ENCODE peak calls at places on chromosome 20, in ten cellular contexts. F is GM23248, S is fibroblast of lung, Q is SK-N-SH, Z is HepG2, V is mammary epithelial cell, X is keratinocyte, J is H9, R is IMR-90, T is hepatocyte. K is an unnamed sample. For H3K9me3, the result is how much of the 10 kb centered on the place peaks cover.

GRCh38 chr20:50689864-50690263 is 1.5 kb downstream of the RIPOR3 start:
- DNase-seq in F (peak), Z (no peak), Q (peak), J (no peak), X (no peak), S (no peak), T (no peak), R (no peak), V (no peak), K (no peak)

GRCh38 chr20:41425180-41425884 is 58.7 kb upstream of the EMILIN3 start:
- DNase-seq in Q (no peak), Z (peak), X (no peak), F (peak), J (no peak), T (no peak), R (peak), V (no peak), S (peak), K (no peak)

GRCh38 chr20:48186915-48187314 is 401.6 kb upstream of the SULF2 start:
- DNase-seq in X (no peak), R (no peak), T (no peak), S (peak), Z (no peak), V (peak), F (peak), J (no peak), Q (no peak), K (no peak)

GRCh38 chr20:34268851-34269668 is 27.8 kb downstream of the ASIP start:
- DNase-seq in Z (no peak), V (no peak), T (peak), J (peak), S (peak), Q (no peak), X (no peak), R (no peak), F (peak), K (no peak)

GRCh38 chr20:14334306-14334930 is 3.0 kb downstream of the FLRT3 start:
- DNase-seq in X (no peak), S (peak), Z (peak), J (peak), R (peak), T (peak), V (peak), F (peak), Q (peak), K (peak)

GRCh38 chr20:53003420-53003819 is 31.3 kb downstream of the TSHZ2 start:
- DNase-seq in V (no peak), J (no peak), R (no peak), Z (no peak), X (no peak), F (peak), T (no peak), Q (no peak), S (peak), K (no peak)

GRCh38 chr20:39082686-39083085 is 120.5 kb downstream of the DHX35 start:
- DNase-seq in J (no peak), S (no peak), V (no peak), F (no peak), T (no peak), R (no peak), X (no peak), Q (no peak), Z (no peak), K (no peak)

GRCh38 chr20:10647471-10647870 is 26.3 kb downstream of the JAG1 start:
- DNase-seq in J (no peak), X (no peak), Q (peak), F (peak), S (no peak), R (no peak), V (no peak), T (peak), Z (peak), K (peak)

GRCh38 chr20:33685328-33686007 is 717 bp downstream of the E2F1 start:
- DNase-seq in J (peak), R (no peak), F (peak), V (peak), T (peak), Q (peak), S (no peak), X (no peak), Z (peak), K (peak)

GRCh38 chr20:26209171-26209941 is 512.7 kb upstream of the ZNF337 start:
- DNase-seq in J (peak), S (peak), Z (no peak), V (peak), X (no peak), F (peak), R (peak), T (peak), Q (peak), K (no peak)

GRCh38 chr20:53103124-53103523 is 131.0 kb downstream of the TSHZ2 start:
- DNase-seq in Q (no peak), X (no peak), Z (no peak), F (no peak), T (no peak), R (no peak), J (no peak), V (no peak), S (no peak), K (peak)

GRCh38 chr20:56171087-56172012 is 77.2 kb upstream of the MC3R start:
- DNase-seq in R (no peak), X (no peak), T (peak), Q (peak), Z (peak), F (peak), S (peak), J (no peak), V (peak), K (peak)
- H3K9me3 ChIP-seq in R (under half), X (under half), T (under half), Q (under half), Z (under half), F (under half), S (under half), J (half or more), V (under half), K (under half)

DNA sequence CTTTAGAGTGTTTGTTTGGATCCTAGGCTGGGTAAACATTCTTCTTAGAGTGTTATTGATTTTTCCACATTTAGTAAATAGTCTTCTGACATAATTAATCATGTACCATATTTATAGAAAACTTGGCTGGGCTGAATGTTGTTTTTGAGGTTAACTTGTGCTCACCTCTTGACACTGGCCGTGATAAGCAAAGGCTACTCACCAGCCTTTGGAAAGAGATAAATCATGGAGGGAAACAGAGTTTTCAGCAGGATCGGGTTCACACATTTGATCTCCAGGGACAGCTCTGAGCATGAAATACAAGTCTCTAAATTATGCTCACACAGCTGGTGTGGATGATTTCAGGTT is 6.3 kb upstream of the CD93 start:
- DNase-seq in R (no peak), S (peak), X (no peak), Q (no peak), Z (no peak), T (no peak), F (no peak), J (no peak), V (no peak), K (no peak)
- H3K27ac ChIP-seq in R (no peak), S (no peak), X (no peak), Q (no peak), Z (no peak), T (no peak), F (no peak), J (no peak), V (no peak), K (no peak)

DNA sequence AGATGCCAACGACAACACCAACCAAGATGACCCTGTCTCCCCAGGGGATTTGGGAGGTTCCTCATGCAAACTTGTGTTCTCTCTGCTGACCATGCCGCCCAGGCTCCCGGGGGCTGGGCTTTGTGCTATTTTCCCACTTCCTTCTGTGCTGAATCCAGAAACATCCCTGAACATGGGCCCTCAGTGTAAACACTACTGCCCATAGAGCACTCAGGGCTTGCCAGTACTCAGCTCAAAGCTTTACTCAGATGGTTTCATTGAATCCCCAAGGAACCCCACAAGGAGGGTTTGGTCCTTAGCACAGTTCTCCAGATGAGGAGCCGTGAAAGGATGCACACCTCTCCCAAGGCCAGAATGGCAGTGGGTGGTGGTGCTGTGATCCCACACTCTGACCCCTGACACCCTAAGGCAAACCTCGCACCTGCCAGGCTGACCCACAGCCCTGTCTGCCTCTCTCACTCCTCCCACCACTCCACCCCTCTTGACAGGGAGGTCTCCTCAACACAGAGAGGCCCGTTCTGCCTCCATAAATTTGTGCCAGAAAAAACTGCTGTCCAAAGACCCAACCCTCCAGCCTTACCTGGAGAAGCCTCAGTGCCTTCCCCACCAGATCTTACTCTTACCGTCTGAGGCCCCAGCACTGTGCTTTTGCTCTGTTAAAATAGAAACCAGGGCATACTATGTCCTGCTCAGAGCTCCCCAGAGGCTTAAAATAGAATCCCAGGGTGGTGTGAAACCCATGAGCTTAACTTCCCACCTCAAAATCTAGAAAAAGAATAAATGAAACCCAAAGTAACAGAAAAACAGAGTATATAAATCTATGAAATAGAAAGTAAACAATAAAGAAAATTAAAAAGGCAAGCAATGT is 283.0 kb upstream of the CDH4 start:
- DNase-seq in J (no peak), R (no peak), Q (no peak), X (no peak), F (no peak), V (no peak), S (no peak), T (no peak), Z (no peak), K (no peak)
- H2AFZ ChIP-seq in J (no peak), R (no peak), Q (no peak), X (no peak), F (no peak), V (no peak), S (no peak), T (no peak), Z (no peak), K (no peak)

GRCh38 chr20:31308535-31309162 is at the start of gene DEFB116:
- DNase-seq in X (no peak), T (no peak), S (no peak), J (no peak), F (no peak), Q (no peak), V (no peak), Z (no peak), R (no peak), K (no peak)
- H3K9me3 ChIP-seq in X (under half), T (under half), S (under half), J (half or more), F (under half), Q (under half), V (under half), Z (under half), R (under half), K (under half)

GRCh38 chr20:62235001-62235776 is 3.1 kb upstream of the OSBPL2 start:
- DNase-seq in V (no peak), Z (no peak), Q (peak), T (no peak), J (no peak), X (no peak), R (no peak), S (no peak), F (no peak), K (no peak)
- H3K27ac ChIP-seq in V (no peak), Z (no peak), Q (no peak), T (no peak), J (no peak), X (no peak), R (no peak), S (no peak), F (no peak), K (no peak)

DNA sequence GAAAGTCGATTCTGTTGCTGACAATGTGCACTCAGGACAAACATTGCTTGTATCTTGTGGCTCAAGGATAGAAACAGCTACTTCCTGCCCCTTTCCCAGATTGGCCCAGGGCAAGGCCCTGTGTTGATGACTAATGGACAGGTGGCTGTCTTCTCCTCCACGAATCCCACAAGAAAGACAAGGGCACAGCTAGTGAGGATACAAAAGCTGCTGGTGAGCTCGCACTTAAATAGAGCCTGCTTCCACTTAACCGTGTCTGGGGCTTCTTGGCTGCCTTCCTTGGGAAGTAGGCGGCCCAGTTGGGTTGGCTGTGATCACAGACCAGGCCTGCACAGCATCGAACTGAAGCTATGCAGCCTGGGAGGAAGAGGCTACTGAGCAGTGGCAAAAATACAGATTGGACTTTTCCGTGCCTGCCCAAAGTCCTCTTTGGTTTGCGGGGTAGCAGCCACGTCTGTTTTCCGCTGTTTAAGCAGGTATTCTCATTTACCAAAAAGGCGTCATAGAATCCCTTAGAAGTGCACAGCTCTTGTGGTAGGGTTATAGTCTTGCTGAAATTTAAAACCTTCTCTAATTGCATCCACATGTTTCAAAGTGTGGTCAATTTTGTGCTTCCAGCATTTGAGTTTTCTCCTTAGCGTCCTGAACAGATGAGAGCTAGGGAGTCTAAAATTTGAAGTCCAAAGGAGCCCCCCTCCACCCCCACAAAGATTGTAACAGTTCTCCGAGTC is 23.1 kb upstream of the NAA20 start:
- DNase-seq in S (peak), F (peak), Q (no peak), T (no peak), J (no peak), V (peak), R (peak), Z (no peak), X (peak), K (no peak)
- H2AFZ ChIP-seq in S (no peak), F (no peak), Q (peak), T (no peak), J (no peak), V (no peak), R (peak), Z (no peak), X (no peak), K (no peak)

GRCh38 chr20:5309971-5310370 is 6.8 kb downstream of the PROKR2 start:
- DNase-seq in F (no peak), R (peak), J (no peak), V (peak), Z (no peak), X (no peak), Q (no peak), S (no peak), T (no peak), K (no peak)
- H3K9me3 ChIP-seq in F (under half), R (under half), J (under half), V (under half), Z (under half), X (under half), Q (under half), S (under half), T (under half), K (under half)

DNA sequence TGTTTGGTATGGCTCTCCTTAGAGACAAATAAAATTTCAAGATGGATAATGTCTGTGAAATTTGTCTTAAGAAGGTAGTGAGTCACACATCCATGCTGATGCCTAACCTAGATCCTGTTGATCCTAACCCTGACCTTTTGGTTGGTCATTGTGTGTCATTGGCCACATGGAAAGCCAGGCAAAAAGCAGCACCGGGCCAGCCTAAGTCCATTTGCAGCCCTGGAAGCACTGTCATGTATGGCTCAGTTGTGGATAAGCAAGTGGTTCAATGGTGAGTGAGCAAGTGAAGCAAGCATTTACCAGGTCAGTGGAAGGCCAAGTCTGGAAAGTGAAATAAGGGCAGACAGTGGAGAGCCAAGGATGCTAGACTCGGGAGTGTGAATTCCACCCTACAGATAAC is 12.1 kb upstream of the XRN2 start:
- DNase-seq in J (no peak), F (peak), T (no peak), S (peak), R (peak), V (peak), X (no peak), Z (no peak), Q (no peak), K (no peak)
- H3K27ac ChIP-seq in J (no peak), F (no peak), T (no peak), S (no peak), R (no peak), V (no peak), X (no peak), Z (no peak), Q (no peak), K (no peak)

GRCh38 chr20:45880988-45881788 is at the start of gene ZSWIM1:
- DNase-seq in V (peak), F (peak), R (peak), Z (peak), X (peak), S (peak), J (peak), T (peak), Q (peak), K (peak)
- H2AFZ ChIP-seq in V (peak), F (peak), R (peak), Z (peak), X (peak), S (peak), J (no peak), T (peak), Q (peak), K (peak)

DNA sequence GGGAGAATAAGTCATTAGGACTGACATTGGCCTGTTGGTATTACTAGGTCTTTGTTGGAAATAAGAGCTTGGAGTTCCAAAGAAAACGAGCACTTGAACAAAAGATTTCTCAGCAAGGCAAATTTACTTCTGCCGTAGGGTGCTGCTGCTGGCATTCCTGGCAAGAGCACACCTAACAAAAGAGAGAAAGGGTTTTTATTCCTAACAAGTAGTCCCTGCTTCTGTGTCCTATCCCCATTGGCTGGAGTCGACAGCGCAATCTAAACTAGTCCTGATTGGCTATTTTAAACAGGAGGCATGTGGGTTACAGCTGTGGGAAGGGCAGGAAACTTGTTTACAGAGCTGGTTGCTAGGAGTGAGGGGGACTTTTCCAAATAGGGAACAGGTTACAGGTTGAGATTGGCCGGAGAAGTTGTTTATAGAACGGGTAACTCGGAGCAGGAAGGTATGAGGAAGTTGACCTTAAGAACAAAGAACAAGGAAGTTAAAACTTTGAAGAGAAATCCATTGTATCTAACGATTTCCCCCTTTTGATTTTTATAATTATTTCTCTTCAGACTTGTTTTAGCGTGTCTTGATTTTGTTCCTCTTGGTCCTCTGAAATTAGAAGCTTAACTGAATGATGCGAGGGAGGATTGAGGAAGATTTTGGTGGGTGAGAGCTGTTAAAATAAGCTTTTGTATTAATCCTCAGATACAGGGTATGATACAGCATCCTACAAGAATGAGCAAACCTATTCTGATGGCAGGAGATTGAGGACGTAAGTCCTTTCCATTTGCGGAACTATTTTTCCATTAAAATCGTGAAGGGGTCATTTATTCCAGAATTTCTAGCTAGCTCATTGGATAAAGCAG is 3.4 kb upstream of the ZNFX1 start:
- DNase-seq in X (peak), F (peak), R (no peak), V (no peak), Z (peak), Q (no peak), S (peak), J (peak), T (peak), K (peak)
- H3K9me3 ChIP-seq in X (under half), F (under half), R (under half), V (under half), Z (under half), Q (under half), S (under half), J (under half), T (under half), K (under half)